ENCODE peak calls at places on chromosome 16, in seven cellular contexts. S is H9, E is mesendoderm, Y is neuronal stem cell, D is trophoblast cell, R is IMR-90, O is mesenchymal stem cell. F is an unnamed sample.

GRCh38 chr16:11797957-11798299 is 870 bp upstream of the ZC3H7A start:
- DNase-seq in S (no peak), E (no peak), Y (no peak), D (no peak), R (no peak), O (no peak), F (no peak)

GRCh38 chr16:66972983-66973382 is 11.9 kb downstream of the CES3 start:
- DNase-seq in S (no peak), E (peak; percentile 30), Y (no peak), D (no peak), R (no peak), O (no peak), F (no peak)

GRCh38 chr16:68040506-68041288 is 17.6 kb downstream of the DUS2 start:
- DNase-seq in S (peak; percentile 90), E (peak; percentile 90), Y (peak; percentile 63), D (peak; percentile 71), R (peak; percentile 51), O (peak; percentile 69), F (peak; percentile 96)

GRCh38 chr16:84138824-84139627 is 6.0 kb downstream of the HSDL1 start:
- DNase-seq in S (no peak), E (peak; percentile 72), Y (no peak), D (no peak), R (peak; percentile 52), O (peak; percentile 66), F (no peak)

GRCh38 chr16:55257971-55258613 is 65.9 kb upstream of the IRX6 start:
- DNase-seq in S (peak; percentile 80), E (peak; percentile 74), Y (peak; percentile 49), D (peak; percentile 36), R (peak; percentile 26), O (no peak), F (peak; percentile 92)

GRCh38 chr16:10920726-10921427 is 21.4 kb downstream of the DEXI start:
- DNase-seq in S (no peak), E (no peak), Y (no peak), D (peak; percentile 51), R (no peak), O (no peak), F (no peak)

GRCh38 chr16:49437344-49437743 is 63.7 kb downstream of the C16orf78 start:
- DNase-seq in S (no peak), E (no peak), Y (no peak), D (no peak), R (no peak), O (no peak), F (no peak)

GRCh38 chr16:67389911-67390815 is 3.1 kb downstream of the TPPP3 start:
- DNase-seq in S (no peak), E (no peak), Y (no peak), D (no peak), R (no peak), O (no peak), F (no peak)

GRCh38 chr16:70474320-70475053 is 20.1 kb downstream of the FCSK start:
- DNase-seq in S (no peak), E (no peak), Y (no peak), D (no peak), R (no peak), O (no peak), F (no peak)

GRCh38 chr16:73572135-73572534 is 524.2 kb upstream of the ZFHX3 start:
- DNase-seq in S (no peak), E (peak; percentile 52), Y (no peak), D (no peak), R (no peak), O (no peak), F (no peak)

GRCh38 chr16:84928679-84929420 is 82.5 kb downstream of the ZDHHC7 start:
- DNase-seq in S (no peak), E (no peak), Y (no peak), D (no peak), R (peak; percentile 39), O (no peak), F (no peak)

GRCh38 chr16:53809088-53809951 is 105.4 kb downstream of the FTO start:
- DNase-seq in S (no peak), E (no peak), Y (no peak), D (peak; percentile 21), R (peak; percentile 92), O (peak; percentile 74), F (no peak)

GRCh38 chr16:29126057-29126494 is 141.2 kb downstream of the LAT start:
- DNase-seq in S (no peak), E (no peak), Y (no peak), D (no peak), R (no peak), O (no peak), F (no peak)

GRCh38 chr16:70697601-70698170 is 11.8 kb upstream of the MTSS2 start:
- DNase-seq in S (no peak), E (peak; percentile 22), Y (no peak), D (no peak), R (no peak), O (peak; percentile 55), F (no peak)

GRCh38 chr16:66357523-66357928 is 9.0 kb upstream of the CDH5 start:
- DNase-seq in S (peak; percentile 62), E (peak; percentile 85), Y (peak; percentile 57), D (peak; percentile 50), R (peak; percentile 83), O (peak; percentile 84), F (no peak)

GRCh38 chr16:67024384-67024896 is 4.5 kb upstream of the CBFB start:
- DNase-seq in S (no peak), E (no peak), Y (no peak), D (no peak), R (no peak), O (no peak), F (no peak)

GRCh38 chr16:64206877-64207276 is 915.0 kb downstream of the CDH11 start:
- DNase-seq in S (no peak), E (peak; percentile 44), Y (no peak), D (no peak), R (peak; percentile 12), O (no peak), F (no peak)

GRCh38 chr16:61590577-61590976 is 445.7 kb downstream of the CDH8 start:
- DNase-seq in S (no peak), E (peak; percentile 40), Y (no peak), D (no peak), R (no peak), O (no peak), F (no peak)

GRCh38 chr16:72099377-72099818 is 5.8 kb downstream of the DHX38 start:
- DNase-seq in S (peak; percentile 76), E (peak; percentile 82), Y (peak; percentile 27), D (peak; percentile 28), R (peak; percentile 49), O (peak; percentile 68), F (peak; percentile 19)

GRCh38 chr16:72098936-72099335 is 5.3 kb downstream of the DHX38 start:
- DNase-seq in S (peak; percentile 68), E (peak; percentile 63), Y (no peak), D (no peak), R (no peak), O (no peak), F (no peak)

GRCh38 chr16:72104905-72105304 is 11.3 kb downstream of the DHX38 start:
- DNase-seq in S (no peak), E (no peak), Y (no peak), D (no peak), R (no peak), O (no peak), F (no peak)

GRCh38 chr16:72105978-72106377 is 12.3 kb downstream of the DHX38 start:
- DNase-seq in S (no peak), E (no peak), Y (no peak), D (no peak), R (no peak), O (no peak), F (no peak)

GRCh38 chr16:72101195-72101594 is 7.5 kb downstream of the DHX38 start:
- DNase-seq in S (no peak), E (no peak), Y (no peak), D (no peak), R (no peak), O (no peak), F (no peak)
- H3K4ac ChIP-seq in S (no peak overlapping the region), E (no peak overlapping the region), Y (no peak overlapping the region), D (no peak overlapping the region), R (no peak overlapping the region), O (no peak overlapping the region), F (no peak overlapping the region)

GRCh38 chr16:81296631-81297030 is 18.1 kb upstream of the GAN start:
- DNase-seq in S (no peak), E (no peak), Y (no peak), D (no peak), R (no peak), O (no peak), F (no peak)
- H3K4ac ChIP-seq in S (no peak overlapping the region), E (no peak overlapping the region), Y (no peak overlapping the region), D (no peak overlapping the region), R (no peak overlapping the region), O (no peak overlapping the region), F (no peak overlapping the region)

GRCh38 chr16:87210949-87211348 is 106.2 kb downstream of the C16orf95 start:
- DNase-seq in S (no peak), E (no peak), Y (no peak), D (no peak), R (peak; percentile 45), O (no peak), F (no peak)

GRCh38 chr16:87209808-87210512 is 107.2 kb downstream of the C16orf95 start:
- DNase-seq in S (no peak), E (no peak), Y (no peak), D (no peak), R (no peak), O (no peak), F (no peak)

GRCh38 chr16:87213536-87213935 is 103.7 kb downstream of the C16orf95 start:
- DNase-seq in S (no peak), E (no peak), Y (no peak), D (no peak), R (no peak), O (no peak), F (no peak)

GRCh38 chr16:87207965-87208364 is 109.2 kb downstream of the C16orf95 start:
- DNase-seq in S (no peak), E (peak; percentile 19), Y (no peak), D (no peak), R (no peak), O (no peak), F (no peak)

DNA sequence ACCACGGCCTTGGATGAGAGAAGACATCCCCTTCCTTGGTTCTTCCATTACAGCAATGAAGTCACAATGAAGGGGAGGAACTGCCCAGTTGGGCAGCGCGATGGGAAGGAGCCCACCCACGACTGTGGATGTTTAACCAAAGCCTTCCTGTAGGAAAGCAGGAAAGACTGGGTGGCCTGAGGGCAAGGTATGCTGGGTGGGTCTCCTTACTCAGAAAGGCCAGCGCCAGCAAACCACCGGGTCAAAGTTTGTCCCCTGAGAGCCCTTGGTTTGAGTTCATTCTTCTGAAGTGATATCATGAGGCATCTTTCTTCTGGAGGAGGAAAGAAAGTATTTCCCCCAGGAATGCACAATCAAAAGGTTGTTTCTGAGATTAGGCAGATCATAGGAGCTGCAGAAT is 105.2 kb downstream of the C16orf95 start:
- DNase-seq in S (no peak), E (no peak), Y (no peak), D (peak; percentile 54), R (peak; percentile 30), O (peak; percentile 41), F (no peak)
- H3K4ac ChIP-seq in S (no peak overlapping the region), E (no peak overlapping the region), Y (no peak overlapping the region), D (no peak overlapping the region), R (peak overlapping the region; percentile 59), O (no peak overlapping the region), F (no peak overlapping the region)

DNA sequence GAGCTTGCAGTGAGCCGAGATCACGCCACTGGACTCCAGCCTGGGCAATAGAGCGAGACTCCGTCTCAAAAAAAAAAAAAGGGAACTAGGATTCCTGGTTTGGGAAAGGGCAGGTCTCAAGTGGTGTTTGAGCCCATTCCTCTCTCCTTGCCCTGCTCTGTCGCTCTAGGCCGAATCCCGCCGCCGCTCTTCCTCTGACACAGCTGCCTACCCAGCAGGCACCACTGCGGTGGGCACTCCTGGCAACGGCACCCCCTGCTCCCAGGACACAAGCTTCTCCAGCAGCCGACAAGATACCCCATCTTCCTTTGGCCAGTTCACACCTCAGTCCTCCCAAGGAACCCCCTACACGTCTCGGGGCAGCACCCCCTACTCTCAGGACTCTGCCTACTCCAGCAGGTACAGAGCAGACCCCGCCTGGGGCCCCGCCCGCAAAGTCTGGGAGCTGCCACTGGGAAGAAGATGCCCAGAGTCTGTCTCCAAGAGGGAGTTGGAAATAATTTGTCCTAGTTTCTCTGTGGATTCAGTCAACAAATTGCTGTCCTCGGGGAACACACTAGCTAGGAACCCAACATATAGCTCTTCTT is 6.5 kb downstream of the SETD1A start:
- DNase-seq in S (no peak), E (no peak), Y (no peak), D (no peak), R (no peak), O (no peak), F (no peak)
- H3K4ac ChIP-seq in S (no peak overlapping the region), E (no peak overlapping the region), Y (no peak overlapping the region), D (no peak overlapping the region), R (no peak overlapping the region), O (no peak overlapping the region), F (no peak overlapping the region)